ENCODE peak calls at places on chromosomes 2 and 18, in eight cellular contexts. G, L, D, V, N, M, O and F are unnamed samples.
A peak's percentile ranks its signal among the peaks of the same experiment; 100 is the strongest.

GRCh38 chr2:58620127-58620526 is 379.0 kb upstream of the FANCL start:
- DNase-seq in G (peak; percentile 87), L (no peak), D (no peak), V (no peak), N (no peak), M (no peak), O (no peak), F (no peak)

GRCh38 chr2:197075754-197076337 is 149.3 kb upstream of the PGAP1 start:
- DNase-seq in G (peak; percentile 35), L (no peak), D (no peak), V (no peak), N (no peak), M (no peak), O (peak; percentile 64), F (peak; percentile 26)

GRCh38 chr2:15389326-15389700 is 171.8 kb downstream of the NBAS start:
- DNase-seq in G (no peak), L (no peak), D (no peak), V (no peak), N (no peak), M (no peak), O (no peak), F (no peak)

GRCh38 chr2:72154386-72154785 is 6.7 kb upstream of the CYP26B1 start:
- DNase-seq in G (no peak), L (no peak), D (no peak), V (no peak), N (no peak), M (no peak), O (peak; percentile 40), F (no peak)

GRCh38 chr2:18346364-18346763 is 214.1 kb downstream of the RDH14 start:
- DNase-seq in G (no peak), L (no peak), D (no peak), V (no peak), N (no peak), M (no peak), O (no peak), F (no peak)

GRCh38 chr2:217204358-217204757 is 344.5 kb upstream of the TNP1 start:
- DNase-seq in G (peak; percentile 56), L (no peak), D (no peak), V (no peak), N (no peak), M (no peak), O (no peak), F (no peak)

GRCh38 chr2:205060269-205060668 is 515.0 kb downstream of the PARD3B start:
- DNase-seq in G (peak; percentile 67), L (no peak), D (peak; percentile 35), V (no peak), N (no peak), M (no peak), O (no peak), F (no peak)

GRCh38 chr18:74724186-74724585 is 126.5 kb downstream of the ZNF407 start:
- DNase-seq in G (no peak), L (no peak), D (no peak), V (no peak), N (no peak), M (no peak), O (no peak), F (no peak)

GRCh38 chr2:173970421-173971042 is 5.4 kb upstream of the SP3 start:
- DNase-seq in G (no peak), L (no peak), D (no peak), V (no peak), N (no peak), M (no peak), O (no peak), F (no peak)

GRCh38 chr2:227347117-227347516 is 22.1 kb downstream of the MFF start:
- DNase-seq in G (peak; percentile 15), L (no peak), D (no peak), V (no peak), N (no peak), M (no peak), O (peak; percentile 40), F (no peak)